ENCODE peak calls at places on chromosomes 3 and 15, in nine cellular contexts. One of them, this sample, is unnamed.

GRCh38 chr15:57861805-57862586 is 155.5 kb downstream of the POLR2M start:
- DNase-seq in activated T-helper 9 cell treated with anti-CD3 and anti-CD28 coated beads, Interleukin-2, amount 50 U/mL, for 16 hours: no peak
- DNase-seq in body of pancreas: peak; percentile 5
- DNase-seq in cardiac muscle cell: peak; percentile 75
- DNase-seq in glomerular endothelial cell: no peak
- DNase-seq in midbrain: no peak
- DNase-seq in ACHN: no peak
- DNase-seq in AML-193: no peak
- DNase-seq in DMS 273 treated with DMSO at 0.1 percent for 48 hours: no peak
- DNase-seq in this sample: no peak

GRCh38 chr15:97849183-97849582 is 111.3 kb upstream of the ARRDC4 start:
- DNase-seq in activated T-helper 9 cell treated with anti-CD3 and anti-CD28 coated beads, Interleukin-2, amount 50 U/mL, for 16 hours: no peak
- DNase-seq in midbrain: no peak
- DNase-seq in body of pancreas: no peak
- DNase-seq in ACHN: no peak
- DNase-seq in DMS 273 treated with DMSO at 0.1 percent for 48 hours: no peak
- DNase-seq in AML-193: no peak
- DNase-seq in cardiac muscle cell: no peak
- DNase-seq in glomerular endothelial cell: no peak
- DNase-seq in this sample: no peak

GRCh38 chr3:123624302-123624701 is 39.4 kb upstream of the HACD2 start:
- DNase-seq in AML-193: no peak
- DNase-seq in DMS 273 treated with DMSO at 0.1 percent for 48 hours: no peak
- DNase-seq in glomerular endothelial cell: no peak
- DNase-seq in midbrain: no peak
- DNase-seq in body of pancreas: no peak
- DNase-seq in ACHN: no peak
- DNase-seq in cardiac muscle cell: no peak
- DNase-seq in activated T-helper 9 cell treated with anti-CD3 and anti-CD28 coated beads, Interleukin-2, amount 50 U/mL, for 16 hours: no peak
- DNase-seq in this sample: no peak

GRCh38 chr15:51869074-51869425 is 39.6 kb downstream of the TMOD3 start:
- DNase-seq in cardiac muscle cell: peak; percentile 68
- DNase-seq in activated T-helper 9 cell treated with anti-CD3 and anti-CD28 coated beads, Interleukin-2, amount 50 U/mL, for 16 hours: no peak
- DNase-seq in midbrain: no peak
- DNase-seq in body of pancreas: no peak
- DNase-seq in DMS 273 treated with DMSO at 0.1 percent for 48 hours: no peak
- DNase-seq in AML-193: no peak
- DNase-seq in ACHN: peak; percentile 72
- DNase-seq in glomerular endothelial cell: no peak
- DNase-seq in this sample: no peak

GRCh38 chr15:61081028-61081322 is 148.1 kb downstream of the RORA start:
- DNase-seq in AML-193: no peak
- DNase-seq in midbrain: no peak
- DNase-seq in cardiac muscle cell: no peak
- DNase-seq in DMS 273 treated with DMSO at 0.1 percent for 48 hours: no peak
- DNase-seq in glomerular endothelial cell: no peak
- DNase-seq in body of pancreas: no peak
- DNase-seq in ACHN: no peak
- DNase-seq in activated T-helper 9 cell treated with anti-CD3 and anti-CD28 coated beads, Interleukin-2, amount 50 U/mL, for 16 hours: no peak
- DNase-seq in this sample: no peak

GRCh38 chr15:76196286-76196948 is 114.9 kb downstream of the ETFA start:
- DNase-seq in glomerular endothelial cell: no peak
- DNase-seq in AML-193: peak; percentile 5
- DNase-seq in midbrain: peak; percentile 69
- DNase-seq in activated T-helper 9 cell treated with anti-CD3 and anti-CD28 coated beads, Interleukin-2, amount 50 U/mL, for 16 hours: no peak
- DNase-seq in ACHN: peak; percentile 69
- DNase-seq in body of pancreas: peak; percentile 74
- DNase-seq in cardiac muscle cell: peak; percentile 88
- DNase-seq in DMS 273 treated with DMSO at 0.1 percent for 48 hours: peak; percentile 33
- DNase-seq in this sample: no peak

GRCh38 chr15:80531388-80532184 is 127.4 kb downstream of the ARNT2 start:
- DNase-seq in midbrain: no peak
- DNase-seq in body of pancreas: no peak
- DNase-seq in activated T-helper 9 cell treated with anti-CD3 and anti-CD28 coated beads, Interleukin-2, amount 50 U/mL, for 16 hours: no peak
- DNase-seq in DMS 273 treated with DMSO at 0.1 percent for 48 hours: no peak
- DNase-seq in AML-193: no peak
- DNase-seq in glomerular endothelial cell: no peak
- DNase-seq in cardiac muscle cell: peak; percentile 75
- DNase-seq in ACHN: no peak
- DNase-seq in this sample: no peak

GRCh38 chr15:24955549-24955929 is 752 bp downstream of the SNRPN start:
- DNase-seq in body of pancreas: peak; percentile 7
- DNase-seq in activated T-helper 9 cell treated with anti-CD3 and anti-CD28 coated beads, Interleukin-2, amount 50 U/mL, for 16 hours: peak; percentile 1
- DNase-seq in glomerular endothelial cell: no peak
- DNase-seq in DMS 273 treated with DMSO at 0.1 percent for 48 hours: no peak
- DNase-seq in cardiac muscle cell: no peak
- DNase-seq in ACHN: peak; percentile 2
- DNase-seq in midbrain: no peak
- DNase-seq in AML-193: no peak
- DNase-seq in this sample: no peak

GRCh38 chr3:30641612-30642251 is 35.3 kb downstream of the TGFBR2 start:
- DNase-seq in activated T-helper 9 cell treated with anti-CD3 and anti-CD28 coated beads, Interleukin-2, amount 50 U/mL, for 16 hours: no peak
- DNase-seq in cardiac muscle cell: no peak
- DNase-seq in body of pancreas: no peak
- DNase-seq in midbrain: no peak
- DNase-seq in AML-193: no peak
- DNase-seq in DMS 273 treated with DMSO at 0.1 percent for 48 hours: no peak
- DNase-seq in glomerular endothelial cell: no peak
- DNase-seq in ACHN: no peak
- DNase-seq in this sample: peak; percentile 27

This sample was measured in GF-D8.